ENCODE peak calls at places on chromosomes 1 and 21, in nine cellular contexts. T, V, Q, F, G, W, Y, X and L are unnamed samples.

GRCh38 chr1:154176341-154176740 is 15.6 kb downstream of the TPM3 start:
- DNase-seq in T (no peak), V (no peak), Q (peak), F (no peak), G (no peak), W (no peak), Y (peak), X (no peak), L (no peak)

GRCh38 chr1:155320661-155321576 is at the start of gene RUSC1:
- DNase-seq in T (peak), V (peak), Q (peak), F (peak), G (peak), W (no peak), Y (no peak), X (peak), L (peak)

GRCh38 chr1:5966543-5967205 is 25.6 kb downstream of the NPHP4 start:
- DNase-seq in T (no peak), V (no peak), Q (no peak), F (no peak), G (no peak), W (no peak), Y (no peak), X (no peak), L (no peak)

GRCh38 chr1:38667626-38668025 is 191.9 kb downstream of the RRAGC start:
- DNase-seq in T (no peak), V (no peak), Q (no peak), F (no peak), G (no peak), W (no peak), Y (no peak), X (peak), L (no peak)

GRCh38 chr1:153679337-153680119 is 1.0 kb downstream of the NPR1 start:
- DNase-seq in T (no peak), V (no peak), Q (peak), F (no peak), G (no peak), W (no peak), Y (no peak), X (no peak), L (no peak)

GRCh38 chr1:32876341-32877210 is 5.9 kb upstream of the FNDC5 start:
- DNase-seq in T (no peak), V (no peak), Q (peak), F (peak), G (no peak), W (peak), Y (no peak), X (no peak), L (peak)

GRCh38 chr1:227901906-227902640 is 45.7 kb downstream of the WNT9A start:
- DNase-seq in T (no peak), V (no peak), Q (peak), F (no peak), G (no peak), W (peak), Y (no peak), X (no peak), L (no peak)

GRCh38 chr1:71422221-71422620 is 341.4 kb upstream of the ZRANB2 start:
- DNase-seq in T (no peak), V (no peak), Q (no peak), F (no peak), G (no peak), W (no peak), Y (no peak), X (no peak), L (peak)

GRCh38 chr1:234281826-234282489 is 91.3 kb upstream of the COA6 start:
- DNase-seq in T (no peak), V (no peak), Q (no peak), F (no peak), G (no peak), W (no peak), Y (no peak), X (no peak), L (peak)

GRCh38 chr1:207797229-207797973 is 45.5 kb downstream of the CD46 start:
- DNase-seq in T (peak), V (no peak), Q (peak), F (peak), G (peak), W (peak), Y (peak), X (peak), L (peak)

GRCh38 chr1:157678721-157679120 is 21.8 kb downstream of the FCRL3 start:
- DNase-seq in T (no peak), V (no peak), Q (no peak), F (no peak), G (no peak), W (no peak), Y (no peak), X (no peak), L (no peak)

GRCh38 chr1:166064324-166064926 is 102.4 kb downstream of the FAM78B start:
- DNase-seq in T (no peak), V (no peak), Q (no peak), F (no peak), G (no peak), W (no peak), Y (no peak), X (no peak), L (no peak)

GRCh38 chr1:109641341-109641740 is 14.6 kb upstream of the GSTM4 start:
- DNase-seq in T (no peak), V (no peak), Q (no peak), F (no peak), G (peak), W (no peak), Y (no peak), X (no peak), L (no peak)

GRCh38 chr1:223700942-223701637 is 11.2 kb upstream of the CAPN2 start:
- DNase-seq in T (no peak), V (no peak), Q (peak), F (no peak), G (no peak), W (peak), Y (peak), X (no peak), L (no peak)

GRCh38 chr21:9758888-9759287 is 762.5 kb upstream of the TPTE start:
- DNase-seq in T (no peak), V (no peak), Q (no peak), F (no peak), G (no peak), W (no peak), Y (no peak), X (no peak), L (no peak)

GRCh38 chr1:25797939-25798338 is 2.1 kb upstream of the SELENON start:
- DNase-seq in T (no peak), V (no peak), Q (peak), F (no peak), G (no peak), W (peak), Y (no peak), X (no peak), L (no peak)

GRCh38 chr1:96183928-96184327 is 537.7 kb upstream of the PTBP2 start:
- DNase-seq in T (no peak), V (no peak), Q (no peak), F (no peak), G (no peak), W (no peak), Y (no peak), X (no peak), L (no peak)

GRCh38 chr1:169044296-169044695 is 62.2 kb upstream of the ATP1B1 start:
- DNase-seq in T (no peak), V (no peak), Q (peak), F (peak), G (no peak), W (peak), Y (no peak), X (no peak), L (peak)

GRCh38 chr1:208254376-208254775 is 10.2 kb upstream of the PLXNA2 start:
- DNase-seq in T (no peak), V (no peak), Q (peak), F (no peak), G (no peak), W (no peak), Y (no peak), X (no peak), L (no peak)

GRCh38 chr1:41978986-41979385 is 60.3 kb upstream of the HIVEP3 start:
- DNase-seq in T (no peak), V (no peak), Q (no peak), F (no peak), G (no peak), W (no peak), Y (no peak), X (no peak), L (no peak)

GRCh38 chr1:227729144-227729880 is 5.8 kb downstream of the JMJD4 start:
- DNase-seq in T (no peak), V (no peak), Q (no peak), F (no peak), G (no peak), W (no peak), Y (no peak), X (no peak), L (no peak)

GRCh38 chr21:45571641-45572040 is 29.4 kb upstream of the SLC19A1 start:
- DNase-seq in T (no peak), V (no peak), Q (no peak), F (no peak), G (no peak), W (no peak), Y (no peak), X (no peak), L (no peak)

GRCh38 chr1:179021873-179022272 is 3.8 kb upstream of the FAM20B start:
- DNase-seq in T (no peak), V (no peak), Q (no peak), F (no peak), G (no peak), W (peak), Y (no peak), X (no peak), L (peak)

GRCh38 chr1:202806845-202807366 is 1.3 kb downstream of the KDM5B start:
- DNase-seq in T (no peak), V (peak), Q (peak), F (peak), G (no peak), W (peak), Y (no peak), X (peak), L (peak)

GRCh38 chr21:31957631-31958030 is 84.8 kb downstream of the HUNK start:
- DNase-seq in T (no peak), V (no peak), Q (no peak), F (peak), G (no peak), W (no peak), Y (no peak), X (no peak), L (no peak)

GRCh38 chr1:68293609-68294353 is 61.5 kb upstream of the WLS start:
- DNase-seq in T (peak), V (no peak), Q (no peak), F (no peak), G (no peak), W (no peak), Y (no peak), X (no peak), L (peak)

GRCh38 chr21:41964171-41964570 is 10.4 kb upstream of the C2CD2 start:
- DNase-seq in T (no peak), V (no peak), Q (no peak), F (no peak), G (no peak), W (no peak), Y (no peak), X (no peak), L (no peak)

GRCh38 chr1:85334962-85335361 is 58.5 kb upstream of the BCL10 start:
- DNase-seq in T (no peak), V (no peak), Q (peak), F (no peak), G (no peak), W (peak), Y (no peak), X (no peak), L (no peak)

GRCh38 chr1:234842726-234843641 is 233.0 kb upstream of the IRF2BP2 start:
- DNase-seq in T (peak), V (no peak), Q (no peak), F (peak), G (no peak), W (peak), Y (no peak), X (no peak), L (no peak)

GRCh38 chr1:12424793-12425192 is 193.2 kb downstream of the DHRS3 start:
- DNase-seq in T (no peak), V (no peak), Q (peak), F (no peak), G (no peak), W (no peak), Y (no peak), X (no peak), L (no peak)

GRCh38 chr21:17461582-17461981 is 51.3 kb upstream of the CXADR start:
- DNase-seq in T (no peak), V (no peak), Q (peak), F (no peak), G (peak), W (no peak), Y (no peak), X (no peak), L (no peak)

GRCh38 chr1:66261370-66261769 is 272.6 kb upstream of the SGIP1 start:
- DNase-seq in T (no peak), V (no peak), Q (peak), F (no peak), G (no peak), W (peak), Y (no peak), X (no peak), L (no peak)

GRCh38 chr1:8567146-8567545 is 249.2 kb downstream of the SLC45A1 start:
- DNase-seq in T (no peak), V (no peak), Q (no peak), F (no peak), G (no peak), W (no peak), Y (no peak), X (no peak), L (no peak)

GRCh38 chr1:96808186-96808585 is 86.6 kb downstream of the PTBP2 start:
- DNase-seq in T (no peak), V (no peak), Q (no peak), F (no peak), G (no peak), W (peak), Y (no peak), X (no peak), L (no peak)

GRCh38 chr1:111219466-111220286 is 7.8 kb upstream of the CHI3L2 start:
- DNase-seq in T (no peak), V (no peak), Q (no peak), F (no peak), G (no peak), W (no peak), Y (no peak), X (no peak), L (peak)

GRCh38 chr1:7620196-7620595 is 150.9 kb upstream of the VAMP3 start:
- DNase-seq in T (peak), V (no peak), Q (no peak), F (no peak), G (no peak), W (no peak), Y (no peak), X (no peak), L (no peak)

GRCh38 chr1:198620951-198621824 is 17.7 kb upstream of the PTPRC start:
- DNase-seq in T (no peak), V (no peak), Q (no peak), F (peak), G (no peak), W (no peak), Y (no peak), X (no peak), L (no peak)

GRCh38 chr1:27972141-27972540 is 12.4 kb downstream of the XKR8 start:
- DNase-seq in T (no peak), V (no peak), Q (no peak), F (no peak), G (no peak), W (no peak), Y (no peak), X (no peak), L (no peak)

GRCh38 chr1:168483531-168483930 is 60.3 kb downstream of the XCL2 start:
- DNase-seq in T (no peak), V (no peak), Q (peak), F (no peak), G (no peak), W (no peak), Y (peak), X (no peak), L (no peak)